ENCODE peak calls at places on chromosomes 2 and 18, in seven cellular contexts. B, N, A, T, Q, L and X are unnamed samples.

GRCh38 chr2:45763256-45763655 is 111.8 kb downstream of the PRKCE start:
- DNase-seq in N (no peak), T (no peak), B (no peak), Q (no peak), A (no peak), L (no peak), X (no peak)

GRCh38 chr2:192828175-192828574 is 633.4 kb upstream of the TMEFF2 start:
- DNase-seq in L (no peak), N (no peak), A (no peak), T (no peak), Q (no peak), B (no peak), X (no peak)

GRCh38 chr18:6022089-6022444 is 126.7 kb upstream of the TMEM200C start:
- DNase-seq in B (no peak), T (no peak), Q (no peak), L (no peak), N (no peak), A (no peak), X (no peak)

GRCh38 chr2:74003494-74004211 is 18.9 kb downstream of the TET3 start:
- DNase-seq in Q (peak; percentile 73), T (peak; percentile 77), L (no peak), B (no peak), A (no peak), N (no peak), X (no peak)

GRCh38 chr18:9771261-9771976 is 63.3 kb downstream of the RAB31 start:
- DNase-seq in B (peak; percentile 21), T (peak; percentile 66), L (peak; percentile 29), A (peak; percentile 78), Q (peak; percentile 74), N (peak; percentile 75), X (peak; percentile 75)

GRCh38 chr2:32847734-32848133 is 99.0 kb upstream of the LTBP1 start:
- DNase-seq in T (no peak), Q (no peak), N (no peak), A (no peak), B (no peak), L (no peak), X (no peak)

GRCh38 chr2:43300781-43301586 is 74.6 kb upstream of the ZFP36L2 start:
- DNase-seq in B (no peak), N (no peak), A (no peak), L (no peak), Q (peak; percentile 39), T (no peak), X (no peak)

GRCh38 chr2:233021771-233022170 is 8.7 kb upstream of the NGEF start:
- DNase-seq in L (no peak), Q (no peak), T (no peak), N (no peak), B (no peak), A (no peak), X (no peak)

GRCh38 chr18:21404426-21404825 is 162.4 kb downstream of the GREB1L start:
- DNase-seq in B (no peak), Q (no peak), T (no peak), A (no peak), L (no peak), N (no peak), X (no peak)